ENCODE peak calls at places on chromosomes 12 and 14, in ten cellular contexts. One of them, this sample, is unnamed.

GRCh38 chr12:65613692-65614091 is 210.6 kb upstream of the HMGA2 start:
- DNase-seq in heart left ventricle: no peak
- DNase-seq in cardiac muscle cell: no peak
- DNase-seq in pancreas: no peak
- DNase-seq in upper lobe of left lung: no peak
- DNase-seq in CD8-positive, alpha-beta memory T cell: no peak
- DNase-seq in body of pancreas: no peak
- DNase-seq in PC-9: no peak
- DNase-seq in left ventricle myocardium inferior: no peak
- DNase-seq in esophagus squamous epithelium: no peak
- DNase-seq in this sample: no peak

GRCh38 chr12:1189163-1189562 is 198.1 kb downstream of the ERC1 start:
- DNase-seq in heart left ventricle: no peak
- DNase-seq in cardiac muscle cell: no peak
- DNase-seq in pancreas: no peak
- DNase-seq in upper lobe of left lung: no peak
- DNase-seq in CD8-positive, alpha-beta memory T cell: no peak
- DNase-seq in body of pancreas: no peak
- DNase-seq in PC-9: peak; percentile 73
- DNase-seq in left ventricle myocardium inferior: no peak
- DNase-seq in esophagus squamous epithelium: no peak
- DNase-seq in this sample: peak; percentile 80

GRCh38 chr12:6967548-6968100 is 2.8 kb downstream of the PHB2 start:
- DNase-seq in heart left ventricle: no peak
- DNase-seq in cardiac muscle cell: no peak
- DNase-seq in pancreas: no peak
- DNase-seq in upper lobe of left lung: no peak
- DNase-seq in CD8-positive, alpha-beta memory T cell: no peak
- DNase-seq in body of pancreas: no peak
- DNase-seq in PC-9: no peak
- DNase-seq in left ventricle myocardium inferior: no peak
- DNase-seq in esophagus squamous epithelium: no peak
- DNase-seq in this sample: no peak

GRCh38 chr12:54385251-54385914 is 850 bp upstream of the ZNF385A start:
- DNase-seq in heart left ventricle: no peak
- DNase-seq in cardiac muscle cell: no peak
- DNase-seq in pancreas: no peak
- DNase-seq in upper lobe of left lung: peak; percentile 58
- DNase-seq in CD8-positive, alpha-beta memory T cell: no peak
- DNase-seq in body of pancreas: peak; percentile 51
- DNase-seq in PC-9: no peak
- DNase-seq in left ventricle myocardium inferior: peak; percentile 32
- DNase-seq in esophagus squamous epithelium: no peak
- DNase-seq in this sample: no peak

GRCh38 chr14:94971750-94972149 is 185.6 kb downstream of the DICER1 start:
- DNase-seq in heart left ventricle: peak; percentile 39
- DNase-seq in cardiac muscle cell: peak; percentile 54
- DNase-seq in pancreas: no peak
- DNase-seq in upper lobe of left lung: no peak
- DNase-seq in CD8-positive, alpha-beta memory T cell: no peak
- DNase-seq in body of pancreas: peak; percentile 21
- DNase-seq in PC-9: no peak
- DNase-seq in left ventricle myocardium inferior: no peak
- DNase-seq in esophagus squamous epithelium: no peak
- DNase-seq in this sample: no peak

GRCh38 chr12:31620311-31620710 is 29.4 kb upstream of the DENND5B start:
- DNase-seq in heart left ventricle: no peak
- DNase-seq in cardiac muscle cell: no peak
- DNase-seq in pancreas: no peak
- DNase-seq in upper lobe of left lung: no peak
- DNase-seq in CD8-positive, alpha-beta memory T cell: no peak
- DNase-seq in body of pancreas: no peak
- DNase-seq in PC-9: no peak
- DNase-seq in left ventricle myocardium inferior: no peak
- DNase-seq in esophagus squamous epithelium: no peak
- DNase-seq in this sample: no peak

GRCh38 chr12:67263416-67263960 is 5.7 kb upstream of the CAND1 start:
- DNase-seq in heart left ventricle: no peak
- DNase-seq in cardiac muscle cell: no peak
- DNase-seq in pancreas: no peak
- DNase-seq in upper lobe of left lung: no peak
- DNase-seq in CD8-positive, alpha-beta memory T cell: no peak
- DNase-seq in body of pancreas: no peak
- DNase-seq in PC-9: no peak
- DNase-seq in left ventricle myocardium inferior: no peak
- DNase-seq in esophagus squamous epithelium: no peak
- DNase-seq in this sample: no peak

GRCh38 chr14:103401223-103402214 is 16.3 kb downstream of the MARK3 start:
- DNase-seq in heart left ventricle: no peak
- DNase-seq in cardiac muscle cell: peak; percentile 73
- DNase-seq in pancreas: no peak
- DNase-seq in upper lobe of left lung: no peak
- DNase-seq in CD8-positive, alpha-beta memory T cell: no peak
- DNase-seq in body of pancreas: no peak
- DNase-seq in PC-9: no peak
- DNase-seq in left ventricle myocardium inferior: no peak
- DNase-seq in esophagus squamous epithelium: no peak
- DNase-seq in this sample: no peak

GRCh38 chr12:121753844-121754264 is 39.6 kb downstream of the RHOF start:
- DNase-seq in heart left ventricle: peak; percentile 68
- DNase-seq in cardiac muscle cell: no peak
- DNase-seq in pancreas: no peak
- DNase-seq in upper lobe of left lung: peak; percentile 88
- DNase-seq in CD8-positive, alpha-beta memory T cell: no peak
- DNase-seq in body of pancreas: peak; percentile 65
- DNase-seq in PC-9: no peak
- DNase-seq in left ventricle myocardium inferior: peak; percentile 69
- DNase-seq in esophagus squamous epithelium: no peak
- DNase-seq in this sample: no peak

GRCh38 chr14:95255487-95255886 is 64.2 kb downstream of the CLMN start:
- DNase-seq in heart left ventricle: peak; percentile 48
- DNase-seq in cardiac muscle cell: peak; percentile 81
- DNase-seq in pancreas: no peak
- DNase-seq in upper lobe of left lung: peak; percentile 84
- DNase-seq in CD8-positive, alpha-beta memory T cell: no peak
- DNase-seq in body of pancreas: peak; percentile 78
- DNase-seq in PC-9: peak; percentile 78
- DNase-seq in left ventricle myocardium inferior: no peak
- DNase-seq in esophagus squamous epithelium: no peak
- DNase-seq in this sample: peak; percentile 87

GRCh38 chr12:27754795-27755194 is 25.2 kb upstream of the KLHL42 start:
- DNase-seq in heart left ventricle: no peak
- DNase-seq in cardiac muscle cell: no peak
- DNase-seq in pancreas: no peak
- DNase-seq in upper lobe of left lung: no peak
- DNase-seq in CD8-positive, alpha-beta memory T cell: no peak
- DNase-seq in body of pancreas: peak; percentile 48
- DNase-seq in PC-9: no peak
- DNase-seq in left ventricle myocardium inferior: no peak
- DNase-seq in esophagus squamous epithelium: no peak
- DNase-seq in this sample: no peak

GRCh38 chr12:101713930-101714329 is 16.5 kb downstream of the CHPT1 start:
- DNase-seq in heart left ventricle: no peak
- DNase-seq in cardiac muscle cell: no peak
- DNase-seq in pancreas: no peak
- DNase-seq in upper lobe of left lung: no peak
- DNase-seq in CD8-positive, alpha-beta memory T cell: no peak
- DNase-seq in body of pancreas: no peak
- DNase-seq in PC-9: no peak
- DNase-seq in left ventricle myocardium inferior: no peak
- DNase-seq in esophagus squamous epithelium: no peak
- DNase-seq in this sample: no peak

GRCh38 chr14:73718742-73719251 is 4.6 kb upstream of the PNMA1 start:
- DNase-seq in heart left ventricle: no peak
- DNase-seq in cardiac muscle cell: no peak
- DNase-seq in pancreas: no peak
- DNase-seq in upper lobe of left lung: no peak
- DNase-seq in CD8-positive, alpha-beta memory T cell: no peak
- DNase-seq in body of pancreas: no peak
- DNase-seq in PC-9: no peak
- DNase-seq in left ventricle myocardium inferior: no peak
- DNase-seq in esophagus squamous epithelium: no peak
- DNase-seq in this sample: peak; percentile 52

GRCh38 chr14:73717998-73718741 is 4.0 kb upstream of the PNMA1 start:
- DNase-seq in heart left ventricle: no peak
- DNase-seq in cardiac muscle cell: no peak
- DNase-seq in pancreas: no peak
- DNase-seq in upper lobe of left lung: no peak
- DNase-seq in CD8-positive, alpha-beta memory T cell: no peak
- DNase-seq in body of pancreas: peak; percentile 21
- DNase-seq in PC-9: no peak
- DNase-seq in left ventricle myocardium inferior: no peak
- DNase-seq in esophagus squamous epithelium: no peak
- DNase-seq in this sample: no peak

GRCh38 chr14:73720636-73721035 is 6.5 kb upstream of the PNMA1 start:
- DNase-seq in heart left ventricle: no peak
- DNase-seq in cardiac muscle cell: no peak
- DNase-seq in pancreas: no peak
- DNase-seq in upper lobe of left lung: no peak
- DNase-seq in CD8-positive, alpha-beta memory T cell: no peak
- DNase-seq in body of pancreas: no peak
- DNase-seq in PC-9: no peak
- DNase-seq in left ventricle myocardium inferior: no peak
- DNase-seq in esophagus squamous epithelium: no peak
- DNase-seq in this sample: no peak

GRCh38 chr14:73719791-73720190 is 5.6 kb upstream of the PNMA1 start:
- DNase-seq in heart left ventricle: no peak
- DNase-seq in cardiac muscle cell: no peak
- DNase-seq in pancreas: no peak
- DNase-seq in upper lobe of left lung: no peak
- DNase-seq in CD8-positive, alpha-beta memory T cell: no peak
- DNase-seq in body of pancreas: no peak
- DNase-seq in PC-9: no peak
- DNase-seq in left ventricle myocardium inferior: no peak
- DNase-seq in esophagus squamous epithelium: no peak
- DNase-seq in this sample: no peak

GRCh38 chr14:73719361-73719760 is 5.2 kb upstream of the PNMA1 start:
- DNase-seq in heart left ventricle: no peak
- DNase-seq in cardiac muscle cell: no peak
- DNase-seq in pancreas: no peak
- DNase-seq in upper lobe of left lung: no peak
- DNase-seq in CD8-positive, alpha-beta memory T cell: no peak
- DNase-seq in body of pancreas: no peak
- DNase-seq in PC-9: no peak
- DNase-seq in left ventricle myocardium inferior: no peak
- DNase-seq in esophagus squamous epithelium: no peak
- DNase-seq in this sample: no peak
- H3K4me1 ChIP-seq in heart left ventricle: no peaks in the 10 kb centered on the region
- H3K4me1 ChIP-seq in cardiac muscle cell: peaks cover 5% of the 10 kb centered on the region
- H3K4me1 ChIP-seq in pancreas: no peaks in the 10 kb centered on the region
- H3K4me1 ChIP-seq in upper lobe of left lung: peaks cover 13% of the 10 kb centered on the region
- H3K4me1 ChIP-seq in CD8-positive, alpha-beta memory T cell: peaks cover 6% of the 10 kb centered on the region
- H3K4me1 ChIP-seq in body of pancreas: peaks cover 5% of the 10 kb centered on the region
- H3K4me1 ChIP-seq in PC-9: peaks cover 24% of the 10 kb centered on the region
- H3K4me1 ChIP-seq in left ventricle myocardium inferior: peaks cover 58% of the 10 kb centered on the region
- H3K4me1 ChIP-seq in esophagus squamous epithelium: peaks cover 19% of the 10 kb centered on the region
- H3K4me1 ChIP-seq in this sample: peaks cover 21% of the 10 kb centered on the region

DNA sequence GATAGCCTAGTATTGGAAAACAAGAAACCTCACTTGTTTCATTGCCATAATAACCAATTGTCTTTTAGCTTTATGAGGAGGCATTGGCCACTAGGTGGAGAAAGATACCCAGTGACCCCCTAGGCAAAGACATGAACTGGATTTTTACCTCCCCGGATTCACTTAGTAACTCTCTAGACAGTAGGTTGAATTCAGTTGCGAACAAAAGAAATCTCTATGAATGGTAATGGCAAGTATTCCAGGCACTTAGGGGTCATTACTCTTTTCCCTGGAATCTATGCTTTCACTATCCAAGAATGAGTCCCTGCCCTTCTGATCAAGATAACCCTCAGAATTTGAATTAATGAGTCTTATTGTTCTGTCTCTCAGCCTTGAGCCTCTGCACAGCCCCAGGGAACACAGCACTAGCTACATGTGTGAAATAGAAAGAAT is 29.5 kb upstream of the RHOJ start:
- DNase-seq in heart left ventricle: peak; percentile 40
- DNase-seq in cardiac muscle cell: peak; percentile 82
- DNase-seq in pancreas: no peak
- DNase-seq in upper lobe of left lung: no peak
- DNase-seq in CD8-positive, alpha-beta memory T cell: no peak
- DNase-seq in body of pancreas: peak; percentile 15
- DNase-seq in PC-9: no peak
- DNase-seq in left ventricle myocardium inferior: no peak
- DNase-seq in esophagus squamous epithelium: no peak
- DNase-seq in this sample: no peak
- H3K27ac ChIP-seq in heart left ventricle: no peak overlapping the region
- H3K27ac ChIP-seq in cardiac muscle cell: no peak overlapping the region
- H3K27ac ChIP-seq in pancreas: no peak overlapping the region
- H3K27ac ChIP-seq in upper lobe of left lung: no peak overlapping the region
- H3K27ac ChIP-seq in CD8-positive, alpha-beta memory T cell: no peak overlapping the region
- H3K27ac ChIP-seq in body of pancreas: no peak overlapping the region
- H3K27ac ChIP-seq in PC-9: no peak overlapping the region
- H3K27ac ChIP-seq in left ventricle myocardium inferior: peak overlapping the region; percentile 37
- H3K27ac ChIP-seq in esophagus squamous epithelium: no peak overlapping the region
- H3K27ac ChIP-seq in this sample: peak overlapping the region; percentile 12

GRCh38 chr12:57894577-57895292 is 46.6 kb upstream of the ATP23 start:
- DNase-seq in heart left ventricle: no peak
- DNase-seq in cardiac muscle cell: no peak
- DNase-seq in pancreas: no peak
- DNase-seq in upper lobe of left lung: no peak
- DNase-seq in CD8-positive, alpha-beta memory T cell: no peak
- DNase-seq in body of pancreas: no peak
- DNase-seq in PC-9: no peak
- DNase-seq in left ventricle myocardium inferior: no peak
- DNase-seq in esophagus squamous epithelium: no peak
- DNase-seq in this sample: no peak
- H3K4me1 ChIP-seq in heart left ventricle: peaks cover 17% of the 10 kb centered on the region
- H3K4me1 ChIP-seq in cardiac muscle cell: peaks cover 46% of the 10 kb centered on the region
- H3K4me1 ChIP-seq in pancreas: peaks cover 41% of the 10 kb centered on the region
- H3K4me1 ChIP-seq in upper lobe of left lung: peaks cover 82% of the 10 kb centered on the region
- H3K4me1 ChIP-seq in CD8-positive, alpha-beta memory T cell: peaks cover 52% of the 10 kb centered on the region
- H3K4me1 ChIP-seq in body of pancreas: peaks cover 58% of the 10 kb centered on the region
- H3K4me1 ChIP-seq in PC-9: peaks cover 74% of the 10 kb centered on the region
- H3K4me1 ChIP-seq in left ventricle myocardium inferior: peaks cover 95% of the 10 kb centered on the region
- H3K4me1 ChIP-seq in esophagus squamous epithelium: peaks cover 90% of the 10 kb centered on the region
- H3K4me1 ChIP-seq in this sample: peaks cover 55% of the 10 kb centered on the region

DNA sequence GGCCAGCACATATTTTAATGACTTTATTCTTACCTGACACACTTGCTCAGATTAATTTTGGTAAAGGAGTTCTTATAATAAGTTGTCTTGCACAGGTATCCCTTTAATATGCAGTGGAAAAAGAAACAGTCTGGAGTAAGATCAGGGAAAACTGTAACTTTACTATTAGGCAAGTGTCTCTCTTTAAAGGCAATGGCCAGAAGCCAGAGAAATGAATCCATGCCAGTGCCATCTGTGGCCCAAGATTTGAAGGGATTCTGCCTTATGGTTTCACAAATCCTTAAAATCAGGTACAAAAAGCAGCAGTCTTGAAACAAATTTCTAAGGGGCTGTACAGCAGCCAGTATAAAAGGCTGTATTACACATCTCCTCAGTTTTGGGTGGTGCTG is 22.4 kb downstream of the NFYB start:
- DNase-seq in heart left ventricle: no peak
- DNase-seq in cardiac muscle cell: no peak
- DNase-seq in pancreas: no peak
- DNase-seq in upper lobe of left lung: no peak
- DNase-seq in CD8-positive, alpha-beta memory T cell: no peak
- DNase-seq in body of pancreas: no peak
- DNase-seq in PC-9: no peak
- DNase-seq in left ventricle myocardium inferior: no peak
- DNase-seq in esophagus squamous epithelium: no peak
- DNase-seq in this sample: no peak
- H3K27ac ChIP-seq in heart left ventricle: no peak overlapping the region
- H3K27ac ChIP-seq in cardiac muscle cell: peak overlapping the region; percentile 75
- H3K27ac ChIP-seq in pancreas: no peak overlapping the region
- H3K27ac ChIP-seq in upper lobe of left lung: no peak overlapping the region
- H3K27ac ChIP-seq in CD8-positive, alpha-beta memory T cell: no peak overlapping the region
- H3K27ac ChIP-seq in body of pancreas: no peak overlapping the region
- H3K27ac ChIP-seq in PC-9: no peak overlapping the region
- H3K27ac ChIP-seq in left ventricle myocardium inferior: no peak overlapping the region
- H3K27ac ChIP-seq in esophagus squamous epithelium: no peak overlapping the region
- H3K27ac ChIP-seq in this sample: no peak overlapping the region

This sample was measured in RWPE2.